ENCODE peak calls at places on chromosomes 4 and X, in five cellular contexts. G is GM12878, W is A549, L is H1, Y is HepG2. I is an unnamed sample.

GRCh38 chrX:13287816-13288215 is 32.0 kb downstream of the ATXN3L start:
- DNase-seq in W (no peak), G (no peak), L (no peak), Y (no peak), I (peak)

GRCh38 chrX:41381685-41382084 is 47.7 kb downstream of the DDX3X start:
- DNase-seq in L (no peak), W (peak), G (no peak), Y (peak), I (peak)

GRCh38 chrX:138928737-138929459 is 217.4 kb upstream of the FGF13 start:
- DNase-seq in G (no peak), Y (no peak), L (no peak), W (no peak), I (peak)

GRCh38 chrX:6041630-6042029 is 187.0 kb downstream of the NLGN4X start:
- DNase-seq in G (no peak), W (no peak), Y (no peak), L (no peak), I (no peak)

GRCh38 chrX:9650091-9650490 is 115.6 kb downstream of the GPR143 start:
- DNase-seq in Y (no peak), L (no peak), W (no peak), G (no peak), I (no peak)

GRCh38 chrX:150239946-150240642 is 123.0 kb upstream of the MAMLD1 start:
- DNase-seq in G (no peak), Y (no peak), L (peak), W (no peak), I (no peak)

GRCh38 chr4:65623509-65623908 is 46.8 kb downstream of the EPHA5 start:
- DNase-seq in G (no peak), L (no peak), W (peak), Y (no peak), I (no peak)

GRCh38 chr4:104964387-104965175 is 182.1 kb upstream of the TET2 start:
- DNase-seq in L (no peak), G (no peak), Y (no peak), W (no peak), I (no peak)

GRCh38 chrX:101550362-101550761 is at the start of gene ARMCX1:
- DNase-seq in L (peak), W (peak), G (no peak), Y (no peak), I (no peak)

GRCh38 chr4:103292959-103293358 is 94.8 kb upstream of the CENPE start:
- DNase-seq in Y (no peak), W (no peak), G (no peak), L (no peak), I (no peak)

GRCh38 chrX:39907964-39908616 is 189.7 kb downstream of the BCOR start:
- DNase-seq in Y (peak), G (no peak), W (peak), L (no peak), I (no peak)

GRCh38 chrX:149161438-149162088 is 343.5 kb downstream of the IDS start:
- DNase-seq in G (no peak), W (no peak), Y (no peak), L (no peak), I (no peak)

GRCh38 chrX:68652327-68652930 is 5.0 kb downstream of the STARD8 start:
- DNase-seq in G (no peak), W (peak), L (no peak), Y (no peak), I (peak)

GRCh38 chrX:10617964-10618342 is 2.4 kb downstream of the MID1 start:
- DNase-seq in W (peak), G (no peak), Y (no peak), L (no peak), I (no peak)

GRCh38 chr4:41156574-41156973 is 57.8 kb downstream of the APBB2 start:
- DNase-seq in L (no peak), Y (no peak), G (no peak), W (peak), I (no peak)

GRCh38 chrX:71911731-71912050 is 1.0 kb downstream of the NHSL2 start:
- DNase-seq in L (no peak), G (no peak), W (no peak), Y (no peak), I (no peak)

GRCh38 chr4:174405923-174406322 is 116.4 kb downstream of the HPGD start:
- DNase-seq in Y (no peak), W (no peak), G (no peak), L (no peak), I (no peak)

GRCh38 chr4:141090473-141090872 is 42.8 kb downstream of the RNF150 start:
- DNase-seq in Y (no peak), G (no peak), L (no peak), W (no peak), I (no peak)

DNA sequence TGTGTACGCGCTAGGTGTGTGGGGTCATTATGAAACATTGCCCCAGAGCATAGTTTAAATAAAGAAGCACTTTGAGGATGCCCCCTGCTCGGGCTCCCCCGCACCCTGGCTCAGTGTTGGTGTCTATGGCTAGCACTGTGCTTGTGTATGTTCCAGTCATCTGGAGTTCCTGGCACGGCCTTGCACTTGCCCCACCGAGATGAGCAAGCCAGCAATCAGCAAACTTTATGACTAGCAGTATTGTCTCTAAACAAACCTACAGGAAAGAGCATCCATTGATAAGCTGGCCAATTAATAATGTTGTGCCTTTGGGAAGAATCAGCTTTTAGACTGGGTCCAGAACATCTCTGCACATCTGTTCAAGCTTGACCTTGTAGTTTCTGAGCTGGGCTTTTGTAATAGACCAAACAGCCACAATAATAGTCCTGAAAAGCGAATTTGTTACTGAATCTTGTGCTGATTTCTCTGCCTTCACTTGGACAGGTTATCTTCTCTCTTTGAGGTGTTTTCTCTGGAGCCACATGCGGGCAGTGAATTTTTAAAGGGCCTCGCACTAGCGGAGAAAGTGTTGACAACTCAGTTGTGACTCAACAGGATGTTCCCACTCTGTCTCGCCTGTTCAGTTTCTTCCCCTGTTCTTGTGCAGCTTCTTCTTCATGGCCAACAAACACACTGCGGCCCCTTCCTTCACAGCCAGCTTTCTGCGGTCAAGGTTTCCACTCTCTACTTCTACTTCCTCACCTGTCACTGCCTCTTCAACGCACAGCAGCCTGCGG is 895 bp upstream of the SHROOM4 start:
- DNase-seq in L (no peak), W (no peak), G (no peak), Y (no peak), I (no peak)
- TF ChIP-seq KDM1A in L (no peak), W (no peak), G (no peak), Y (no peak), I (no peak)

DNA sequence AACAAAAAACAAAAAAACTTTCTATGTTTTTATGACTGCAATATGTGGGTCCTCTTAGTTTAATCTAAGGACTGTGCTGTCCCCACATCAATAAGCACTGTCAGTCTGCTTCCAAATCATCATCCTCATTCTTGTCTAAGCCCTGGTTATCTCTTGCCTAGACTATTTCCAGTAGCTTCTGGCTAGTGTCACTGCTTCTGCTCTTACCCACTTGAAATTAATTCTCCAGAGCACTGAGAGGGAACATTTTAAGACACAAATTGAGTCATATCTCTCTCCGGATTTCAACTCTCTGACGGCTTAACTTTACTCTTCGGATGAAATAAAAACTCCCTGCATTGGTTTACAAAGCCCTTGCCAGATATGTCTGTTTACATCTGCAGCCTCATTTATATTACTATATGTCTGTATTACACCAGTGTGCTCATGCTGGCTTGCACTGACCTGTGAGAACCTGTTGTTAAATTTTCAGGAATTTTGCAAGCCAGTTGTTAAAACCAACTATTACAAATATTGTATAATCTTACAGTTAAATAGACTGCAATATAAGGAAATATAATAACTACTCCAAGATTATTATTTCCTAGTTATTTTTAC is 345.9 kb downstream of the ADGRL3 start:
- DNase-seq in G (no peak), Y (no peak), L (no peak), W (no peak), I (no peak)
- TF ChIP-seq KDM1A in G (no peak), Y (no peak), L (no peak), W (no peak), I (no peak)

GRCh38 chr4:148315049-148315448 is 127.2 kb downstream of the NR3C2 start:
- DNase-seq in W (no peak), L (no peak), Y (no peak), G (no peak), I (no peak)
- TF ChIP-seq KDM1A in W (no peak), L (no peak), Y (no peak), G (no peak), I (no peak)

DNA sequence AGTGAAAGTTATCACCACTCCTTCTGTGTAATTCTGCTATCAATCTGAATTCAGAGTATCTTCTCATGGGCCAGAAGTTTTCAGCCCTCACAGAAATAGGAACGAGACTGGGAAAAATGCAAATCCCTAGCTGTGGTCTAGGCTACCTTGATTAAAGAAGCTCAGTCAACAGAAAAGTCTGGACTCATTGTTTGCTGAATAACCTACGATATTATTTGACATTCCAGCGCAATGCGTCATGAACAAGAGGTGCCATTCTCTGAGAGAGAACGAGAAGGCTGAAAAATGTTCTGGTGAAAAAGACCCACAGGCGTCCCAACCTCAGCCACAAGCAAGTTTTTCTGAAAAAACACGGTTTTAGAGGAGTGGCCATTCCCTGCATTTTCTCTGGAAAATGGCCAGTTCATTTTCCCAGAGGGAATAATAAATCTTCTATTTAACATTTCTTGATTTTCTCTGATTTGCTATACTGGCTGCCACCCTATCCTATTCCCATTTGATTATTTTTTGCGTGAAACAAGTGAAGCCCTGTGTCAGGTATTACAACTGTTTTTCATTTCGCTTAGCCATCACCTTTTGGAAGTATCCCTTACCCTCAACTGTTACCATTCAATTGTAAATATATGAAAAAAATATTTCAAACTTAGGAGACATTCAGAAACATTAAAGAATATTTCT is 1117.6 kb upstream of the PRKX start:
- DNase-seq in W (peak), Y (peak), L (no peak), G (no peak), I (no peak)
- TF ChIP-seq KDM1A in W (no peak), Y (no peak), L (no peak), G (no peak), I (no peak)

DNA sequence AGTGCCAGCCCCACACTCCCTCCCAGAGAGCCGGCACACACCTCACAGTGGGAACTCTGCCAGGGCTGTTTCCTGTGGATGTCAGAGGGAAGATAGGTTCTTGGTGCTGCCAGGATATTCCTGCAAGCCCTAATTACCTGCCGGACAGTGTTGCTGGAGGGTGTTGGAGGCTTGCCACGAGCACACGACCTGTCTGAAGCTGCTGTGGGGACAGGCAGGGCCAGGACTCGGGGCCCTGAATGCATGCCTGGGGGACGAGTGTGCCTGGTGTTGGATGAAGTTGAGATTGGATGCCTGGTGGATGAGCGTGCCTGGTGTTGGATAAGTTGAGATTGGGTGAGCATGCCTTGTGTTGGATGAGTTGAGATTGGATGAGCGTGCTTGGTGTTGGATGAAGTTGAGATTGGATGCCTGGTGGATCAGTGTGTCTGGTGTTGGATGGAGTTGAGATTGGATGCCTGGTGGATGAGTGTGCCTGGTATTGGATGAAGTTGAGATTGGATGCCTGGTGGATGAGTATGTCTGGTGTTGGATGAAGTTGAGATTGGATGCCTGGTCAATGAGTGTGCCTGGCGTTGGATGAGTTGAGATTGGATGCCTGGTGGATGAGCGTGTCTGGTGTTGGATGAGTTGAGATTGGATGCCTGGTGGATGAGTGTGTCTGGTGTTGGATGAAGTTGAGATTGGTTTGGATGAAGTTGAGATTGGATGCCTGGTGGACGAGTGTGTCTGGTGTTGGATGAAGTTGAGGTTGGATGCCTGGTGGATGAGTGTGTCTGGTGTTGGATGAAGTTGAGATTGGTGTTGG is 23.2 kb upstream of the UVSSA start:
- DNase-seq in L (no peak), Y (no peak), W (peak), G (no peak), I (no peak)
- TF ChIP-seq KDM1A in L (no peak), Y (no peak), W (no peak), G (no peak), I (no peak)